ENCODE peak calls at places on chromosomes 12 and 14, in six cellular contexts. Q is suprapubic skin; I is GM23248; R is CD4-positive, CD25-positive, alpha-beta regulatory T cell; Y is HCT116; A is CD4-positive, alpha-beta T cell. P is an unnamed sample.
A peak's percentile ranks its signal among the peaks of the same experiment; 100 is the strongest.

GRCh38 chr14:89912667-89913211 is 41.8 kb downstream of the EFCAB11 start:
- DNase-seq in I (peak; percentile 99), A (no peak), R (no peak), Y (no peak), Q (no peak), P (no peak)

GRCh38 chr14:54686871-54687749 is 120.2 kb downstream of the SAMD4A start:
- DNase-seq in Q (no peak), I (peak; percentile 67), A (no peak), R (no peak), Y (no peak), P (no peak)

GRCh38 chr14:24576766-24577165 is 716 bp upstream of the CTSG start:
- DNase-seq in R (no peak), Y (no peak), A (no peak), I (no peak), Q (no peak), P (no peak)

GRCh38 chr12:32290411-32290810 is 108.9 kb upstream of the FGD4 start:
- DNase-seq in Y (no peak), R (no peak), Q (no peak), A (no peak), I (peak; percentile 52), P (no peak)

GRCh38 chr12:304815-305214 is 42.2 kb upstream of the SLC6A13 start:
- DNase-seq in A (no peak), Y (no peak), I (peak; percentile 2), Q (no peak), R (no peak), P (no peak)

GRCh38 chr14:61478971-61479473 is 157.6 kb downstream of the PRKCH start:
- DNase-seq in Y (no peak), R (no peak), A (no peak), Q (no peak), I (no peak), P (peak; percentile 21)

GRCh38 chr12:21065845-21066244 is 65.1 kb upstream of the SLCO1B1 start:
- DNase-seq in I (peak; percentile 2), R (no peak), Q (no peak), A (no peak), Y (peak; percentile 18), P (no peak)

GRCh38 chr14:77848031-77848430 is 48.1 kb downstream of the ADCK1 start:
- DNase-seq in I (peak; percentile 49), A (no peak), Q (no peak), Y (no peak), R (no peak), P (no peak)

GRCh38 chr12:48815281-48816110 is 2.8 kb upstream of the CACNB3 start:
- DNase-seq in Y (peak; percentile 49), I (peak; percentile 88), A (no peak), R (peak; percentile 18), Q (peak; percentile 90), P (no peak)

GRCh38 chr14:74401504-74402241 is 24.3 kb downstream of the SYNDIG1L start:
- DNase-seq in R (peak; percentile 42), A (peak; percentile 42), I (peak; percentile 18), Q (peak; percentile 71), Y (no peak), P (peak; percentile 82)

GRCh38 chr12:96368233-96368632 is 32.0 kb downstream of the CDK17 start:
- DNase-seq in I (peak; percentile 27), A (no peak), Q (no peak), R (no peak), Y (no peak), P (no peak)

GRCh38 chr14:89641495-89642162 is 224.6 kb upstream of the FOXN3 start:
- DNase-seq in Y (no peak), Q (no peak), R (no peak), A (no peak), I (no peak), P (no peak)

GRCh38 chr14:51236314-51236713 is 3.7 kb upstream of the TMX1 start:
- DNase-seq in R (no peak), I (no peak), Q (no peak), Y (no peak), A (no peak), P (no peak)

GRCh38 chr14:63492391-63492790 is 50.8 kb downstream of the PPP2R5E start:
- DNase-seq in I (peak; percentile 86), Q (no peak), A (no peak), R (no peak), Y (no peak), P (no peak)

GRCh38 chr12:9134981-9135628 is 19.4 kb upstream of the A2M start:
- DNase-seq in I (no peak), A (no peak), Y (peak; percentile 8), R (no peak), Q (no peak), P (no peak)

GRCh38 chr12:25710149-25710548 is 157.1 kb upstream of the LMNTD1 start:
- DNase-seq in R (no peak), Q (no peak), I (no peak), A (no peak), Y (no peak), P (no peak)

GRCh38 chr14:45664668-45665356 is 411.8 kb upstream of the MIS18BP1 start:
- DNase-seq in A (no peak), Q (no peak), Y (no peak), R (no peak), I (no peak), P (no peak)

GRCh38 chr14:82180057-82180620 is 646.5 kb upstream of the SEL1L start:
- DNase-seq in Q (no peak), R (no peak), A (no peak), Y (no peak), I (no peak), P (no peak)

GRCh38 chr14:91891721-91892220 is 24.4 kb upstream of the TC2N start:
- DNase-seq in R (no peak), I (peak; percentile 75), Q (no peak), Y (no peak), A (no peak), P (no peak)

GRCh38 chr12:84585996-84586395 is 326.6 kb downstream of the SLC6A15 start:
- DNase-seq in A (no peak), R (no peak), I (peak; percentile 62), Y (no peak), Q (no peak), P (no peak)

GRCh38 chr14:49892301-49892635 is 614 bp upstream of the ARF6 start:
- DNase-seq in Q (no peak), Y (no peak), R (peak; percentile 20), I (peak; percentile 92), A (peak; percentile 25), P (peak; percentile 66)

GRCh38 chr12:101663298-101663697 is 34.1 kb upstream of the CHPT1 start:
- DNase-seq in R (no peak), A (no peak), I (no peak), Y (no peak), Q (no peak), P (no peak)

GRCh38 chr12:104471336-104471735 is 14.6 kb downstream of the CHST11 start:
- DNase-seq in R (no peak), A (no peak), Q (no peak), I (no peak), Y (no peak), P (no peak)

GRCh38 chr14:69657961-69658360 is 46.6 kb downstream of the SUSD6 start:
- DNase-seq in Y (no peak), I (peak; percentile 73), A (no peak), R (no peak), Q (no peak), P (no peak)

GRCh38 chr12:30002677-30003076 is 218.9 kb upstream of the TMTC1 start:
- DNase-seq in R (no peak), Q (no peak), I (no peak), Y (no peak), A (no peak), P (no peak)

GRCh38 chr14:81427348-81428058 is 27.4 kb upstream of the STON2 start:
- DNase-seq in R (no peak), A (no peak), Q (no peak), Y (no peak), I (no peak), P (no peak)

GRCh38 chr12:132942611-132943010 is 13.5 kb downstream of the ZNF605 start:
- DNase-seq in Q (no peak), I (no peak), R (no peak), Y (no peak), A (no peak), P (no peak)

GRCh38 chr12:132941336-132941954 is 14.7 kb downstream of the ZNF605 start:
- DNase-seq in Q (no peak), R (no peak), I (no peak), Y (no peak), A (no peak), P (no peak)

GRCh38 chr12:132936163-132936562 is 19.9 kb downstream of the ZNF605 start:
- DNase-seq in I (no peak), A (no peak), R (no peak), Y (no peak), Q (no peak), P (no peak)

GRCh38 chr12:132940071-132940719 is 15.9 kb downstream of the ZNF605 start:
- DNase-seq in I (no peak), R (no peak), A (no peak), Q (no peak), Y (no peak), P (no peak)

DNA sequence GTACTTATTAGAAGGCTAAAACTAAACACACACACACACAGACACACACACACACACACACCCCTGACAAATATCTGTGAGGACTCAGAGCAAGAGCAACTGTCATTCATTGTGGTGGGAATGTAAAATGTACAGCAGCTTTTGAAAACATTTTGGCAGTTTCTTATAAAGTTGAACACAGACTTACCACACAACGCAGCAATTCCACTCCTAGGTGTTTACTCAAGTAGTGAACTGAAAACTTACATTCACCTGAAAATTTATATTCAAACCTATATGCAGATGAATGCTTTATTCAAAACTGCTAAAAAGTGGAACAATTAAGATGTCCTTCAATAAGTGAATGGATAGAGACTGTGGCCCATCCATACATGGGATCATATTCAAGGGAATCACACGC is 18.6 kb downstream of the ZNF605 start:
- DNase-seq in R (no peak), A (no peak), Y (no peak), I (no peak), Q (no peak), P (no peak)
- H3K9me3 ChIP-seq in R (peaks cover 38% of the 10 kb centered on the region), A (peaks cover 65% of the 10 kb centered on the region), Y (peaks cover 4% of the 10 kb centered on the region), I (peaks cover 6% of the 10 kb centered on the region), Q (peaks cover 49% of the 10 kb centered on the region), P (no peaks in the 10 kb centered on the region)

GRCh38 chr12:34151019-34151418 is 128.7 kb downstream of the ALG10 start:
- DNase-seq in Y (no peak), Q (no peak), I (no peak), R (no peak), A (no peak), P (no peak)
- H3K9me3 ChIP-seq in Y (no peaks in the 10 kb centered on the region), Q (no peaks in the 10 kb centered on the region), I (no peaks in the 10 kb centered on the region), R (no peaks in the 10 kb centered on the region), A (no peaks in the 10 kb centered on the region), P (no peaks in the 10 kb centered on the region)

GRCh38 chr14:42322486-42323284 is 716.0 kb downstream of the LRFN5 start:
- DNase-seq in A (no peak), I (no peak), Q (no peak), Y (no peak), R (no peak), P (no peak)

DNA sequence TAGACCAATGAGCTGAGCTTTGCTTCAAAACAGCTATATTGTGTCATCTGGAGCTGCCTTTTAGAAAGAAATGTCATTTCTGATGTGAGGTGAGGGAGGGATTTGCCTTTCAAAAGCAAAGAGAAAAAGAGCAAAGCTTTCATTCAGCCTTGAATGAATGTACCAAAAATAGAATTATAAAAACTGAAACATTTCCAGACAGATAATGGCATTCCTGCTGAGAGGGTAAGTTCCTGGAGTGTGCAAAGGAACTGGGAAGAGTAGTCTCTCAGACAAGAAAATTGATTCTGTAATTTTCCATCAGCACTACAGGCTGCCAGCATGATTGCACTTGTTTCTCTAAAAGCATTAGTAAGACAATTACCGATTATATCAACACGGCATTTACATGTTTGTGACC is 710.1 kb downstream of the LRFN5 start:
- DNase-seq in R (no peak), A (no peak), Q (no peak), I (no peak), Y (no peak), P (no peak)
- H3K9me3 ChIP-seq in R (no peaks in the 10 kb centered on the region), A (no peaks in the 10 kb centered on the region), Q (no peaks in the 10 kb centered on the region), I (no peaks in the 10 kb centered on the region), Y (no peaks in the 10 kb centered on the region), P (no peaks in the 10 kb centered on the region)

GRCh38 chr14:97916669-97917068 is 1119.5 kb downstream of the VRK1 start:
- DNase-seq in Y (no peak), Q (no peak), A (no peak), R (no peak), I (no peak), P (no peak)
- H3K9me3 ChIP-seq in Y (no peaks in the 10 kb centered on the region), Q (no peaks in the 10 kb centered on the region), A (no peaks in the 10 kb centered on the region), R (no peaks in the 10 kb centered on the region), I (no peaks in the 10 kb centered on the region), P (no peaks in the 10 kb centered on the region)